ENCODE peak calls at places on chromosome 4, in ten cellular contexts. R is sigmoid colon; T is stomach; J is SW480; X is non-pigmented ciliary epithelial cell; B is naive thymus-derived CD8-positive, alpha-beta T cell; F is CD4-positive, alpha-beta memory T cell; D is AG09319; Y is HT1080; H is HEK293T. O is an unnamed sample.

GRCh38 chr4:89324671-89325070 is 17.1 kb upstream of the GPRIN3 start:
- DNase-seq in J (no peak), H (no peak), B (no peak), Y (peak), R (no peak), D (no peak), T (no peak), F (no peak), X (peak), O (no peak)

GRCh38 chr4:2095236-2096072 is 36.3 kb downstream of the NAT8L start:
- DNase-seq in J (peak), F (no peak), R (no peak), Y (peak), D (no peak), B (no peak), X (no peak), T (no peak), H (no peak), O (no peak)

GRCh38 chr4:88938138-88938537 is 118.8 kb downstream of the FAM13A start:
- DNase-seq in H (no peak), J (no peak), Y (peak), B (no peak), X (peak), F (no peak), T (no peak), R (no peak), D (peak), O (peak)

GRCh38 chr4:54683616-54684346 is 26.0 kb downstream of the KIT start:
- DNase-seq in T (peak), R (no peak), B (no peak), J (peak), X (no peak), D (no peak), Y (peak), F (peak), H (no peak), O (no peak)

GRCh38 chr4:3371038-3371437 is 70.7 kb upstream of the HGFAC start:
- DNase-seq in Y (no peak), F (no peak), R (peak), J (no peak), D (no peak), H (peak), X (no peak), T (no peak), B (no peak), O (no peak)

GRCh38 chr4:52925531-52925968 is 63.4 kb downstream of the RASL11B start:
- DNase-seq in F (no peak), Y (peak), R (no peak), X (no peak), T (no peak), J (no peak), H (peak), D (no peak), B (no peak), O (peak)

GRCh38 chr4:125231661-125232060 is 83.1 kb upstream of the FAT4 start:
- DNase-seq in B (no peak), J (no peak), X (no peak), F (no peak), R (no peak), Y (no peak), T (no peak), H (no peak), D (no peak), O (no peak)

GRCh38 chr4:174265917-174266316 is 17.6 kb downstream of the FBXO8 start:
- DNase-seq in H (no peak), X (no peak), F (no peak), B (no peak), D (no peak), Y (no peak), T (no peak), J (no peak), R (no peak), O (no peak)

GRCh38 chr4:103498161-103499070 is 221.4 kb downstream of the TACR3 start:
- DNase-seq in D (peak), R (no peak), T (no peak), H (no peak), B (no peak), Y (peak), J (peak), X (peak), F (no peak), O (peak)

GRCh38 chr4:19301527-19301926 is 950.2 kb upstream of the SLIT2 start:
- DNase-seq in R (no peak), Y (no peak), T (no peak), D (no peak), F (no peak), B (no peak), X (no peak), H (no peak), J (no peak), O (no peak)

GRCh38 chr4:108049406-108049805 is 59.7 kb downstream of the HADH start:
- DNase-seq in T (no peak), X (no peak), F (peak), R (no peak), J (no peak), B (no peak), D (no peak), H (no peak), Y (no peak), O (no peak)

GRCh38 chr4:77697860-77698599 is 92.4 kb downstream of the CXCL13 start:
- DNase-seq in X (peak), D (no peak), T (peak), R (no peak), J (peak), Y (peak), B (no peak), H (peak), F (no peak), O (peak)

GRCh38 chr4:151417766-151418376 is 8.9 kb downstream of the FHIP1A start:
- DNase-seq in X (no peak), B (no peak), R (no peak), Y (no peak), H (no peak), J (no peak), D (no peak), T (no peak), F (no peak), O (no peak)

GRCh38 chr4:82372502-82372873 is 1.3 kb downstream of the HNRNPD start:
- DNase-seq in D (no peak), R (peak), H (peak), T (peak), J (peak), B (peak), Y (peak), F (peak), X (no peak), O (no peak)

GRCh38 chr4:11765849-11766453 is 337.3 kb upstream of the HS3ST1 start:
- DNase-seq in R (no peak), F (no peak), J (peak), T (no peak), H (peak), Y (peak), X (no peak), D (no peak), B (no peak), O (no peak)

GRCh38 chr4:3252831-3253641 is 4.1 kb downstream of the MSANTD1 start:
- DNase-seq in Y (no peak), F (no peak), T (no peak), H (no peak), R (peak), X (no peak), D (no peak), J (no peak), B (no peak), O (no peak)

GRCh38 chr4:184536881-184537248 is 62.5 kb upstream of the IRF2 start:
- DNase-seq in F (no peak), D (no peak), H (no peak), Y (no peak), T (no peak), X (no peak), J (no peak), R (no peak), B (no peak), O (no peak)

GRCh38 chr4:74370912-74371311 is 6.0 kb downstream of the EREG start:
- DNase-seq in T (no peak), H (peak), J (peak), X (no peak), Y (peak), R (no peak), D (no peak), F (peak), B (no peak), O (peak)

GRCh38 chr4:138030375-138030774 is 211.8 kb downstream of the SLC7A11 start:
- DNase-seq in R (no peak), T (no peak), Y (no peak), X (no peak), D (no peak), J (no peak), F (no peak), H (no peak), B (no peak), O (peak)

GRCh38 chr4:109977854-109978501 is 65.3 kb downstream of the EGF start:
- DNase-seq in F (peak), R (no peak), D (no peak), H (peak), T (no peak), B (no peak), J (peak), X (peak), Y (no peak), O (peak)

GRCh38 chr4:148397006-148397673 is 45.1 kb downstream of the NR3C2 start:
- DNase-seq in Y (no peak), H (no peak), F (no peak), D (no peak), J (no peak), B (no peak), R (no peak), T (no peak), X (no peak), O (no peak)